ENCODE peak calls at places on chromosomes 12 and 14, in seven cellular contexts. I is A549, E is EL, J is activated gamma-delta T cell, Z is left cardiac atrium, G is H4, F is foreskin keratinocyte. R is an unnamed sample.

GRCh38 chr12:1469063-1469462 is 125.3 kb downstream of the FBXL14 start:
- DNase-seq in J (no peak), F (no peak), Z (no peak), E (no peak), I (no peak), G (no peak), R (no peak)

GRCh38 chr14:71863049-71863448 is 69.2 kb upstream of the RGS6 start:
- DNase-seq in F (no peak), G (no peak), Z (no peak), E (no peak), J (no peak), I (no peak), R (no peak)

GRCh38 chr12:7269273-7269672 is 34.6 kb upstream of the ACSM4 start:
- DNase-seq in Z (no peak), F (no peak), J (no peak), I (no peak), G (no peak), E (peak), R (no peak)

GRCh38 chr14:90381999-90382451 is 14.8 kb upstream of the CALM1 start:
- DNase-seq in G (no peak), E (no peak), F (no peak), I (no peak), Z (peak), J (no peak), R (no peak)

GRCh38 chr12:87140257-87140656 is 884.1 kb upstream of the MGAT4C start:
- DNase-seq in E (no peak), J (no peak), F (peak), Z (no peak), G (no peak), I (no peak), R (no peak)

GRCh38 chr14:76203086-76204001 is 51.6 kb downstream of the GPATCH2L start:
- DNase-seq in E (peak), I (peak), F (peak), Z (peak), G (peak), J (no peak), R (no peak)

GRCh38 chr14:104009297-104009696 is 67.0 kb upstream of the RD3L start:
- DNase-seq in F (no peak), J (no peak), Z (no peak), G (no peak), I (no peak), E (peak), R (no peak)

GRCh38 chr12:19035552-19035951 is 94.0 kb upstream of the PLEKHA5 start:
- DNase-seq in J (no peak), E (peak), F (no peak), G (no peak), I (no peak), Z (no peak), R (no peak)

GRCh38 chr12:103182299-103182698 is 224.8 kb downstream of the ASCL1 start:
- DNase-seq in J (no peak), E (no peak), I (no peak), F (no peak), Z (no peak), G (no peak), R (no peak)

GRCh38 chr12:112422531-112422930 is 3.8 kb downstream of the PTPN11 start:
- DNase-seq in I (no peak), Z (no peak), G (no peak), E (no peak), F (no peak), J (no peak), R (no peak)

R was measured in activated CD4-positive, CD25-positive, alpha-beta regulatory T cell treated with anti-CD3 and anti-CD28 coated beads, Interleukin-2, amount 50 U/mL, for 16 hours.